ENCODE peak calls at places on chromosome 10, in five cellular contexts. L, N, Y, D and Q are unnamed samples.

GRCh38 chr10:76082956-76083355 is 651.5 kb downstream of the LRMDA start:
- DNase-seq in Y (peak), D (no peak), N (peak), L (no peak), Q (no peak)

GRCh38 chr10:13087986-13088618 is 11.9 kb upstream of the OPTN start:
- DNase-seq in Y (peak), L (no peak), N (no peak), D (no peak), Q (peak)

GRCh38 chr10:48470893-48471805 is 133.7 kb downstream of the ARHGAP22 start:
- DNase-seq in L (no peak), N (no peak), D (no peak), Y (peak), Q (peak)

GRCh38 chr10:82674036-82674435 is 799.0 kb downstream of the NRG3 start:
- DNase-seq in L (no peak), N (no peak), D (no peak), Y (no peak), Q (peak)

GRCh38 chr10:116742367-116743265 is at the start of gene HSPA12A:
- DNase-seq in N (peak), L (peak), D (no peak), Y (peak), Q (peak)

GRCh38 chr10:35768731-35769130 is 126.6 kb upstream of the FZD8 start:
- DNase-seq in L (no peak), D (no peak), Y (no peak), N (no peak), Q (no peak)

GRCh38 chr10:132879408-132880147 is 62.8 kb downstream of the CFAP46 start:
- DNase-seq in N (no peak), L (no peak), Y (no peak), D (no peak), Q (no peak)

GRCh38 chr10:35641430-35642015 is 573 bp downstream of the FZD8 start:
- DNase-seq in N (peak), L (no peak), D (no peak), Y (peak), Q (no peak)

GRCh38 chr10:84179059-84179710 is 5.6 kb downstream of the GPR15LG start:
- DNase-seq in L (no peak), D (no peak), N (no peak), Y (peak), Q (peak)

GRCh38 chr10:113718974-113719822 is 32.3 kb upstream of the PLEKHS1 start:
- DNase-seq in L (no peak), Y (no peak), D (peak), N (no peak), Q (no peak)

GRCh38 chr10:24908793-24909423 is 43.5 kb downstream of the PRTFDC1 start:
- DNase-seq in L (no peak), Y (peak), D (no peak), N (no peak), Q (peak)

GRCh38 chr10:79137826-79138225 is 69.1 kb downstream of the ZMIZ1 start:
- DNase-seq in N (no peak), L (peak), D (peak), Y (peak), Q (no peak)

GRCh38 chr10:49837096-49837495 is 75.0 kb upstream of the OGDHL start:
- DNase-seq in Y (peak), L (no peak), N (no peak), D (no peak), Q (no peak)

GRCh38 chr10:28137907-28138880 is 139.3 kb upstream of the ODAD2 start:
- DNase-seq in L (no peak), Y (no peak), D (no peak), N (no peak), Q (peak)

GRCh38 chr10:91680521-91680920 is 47.6 kb upstream of the PPP1R3C start:
- DNase-seq in L (no peak), Y (no peak), D (no peak), N (no peak), Q (no peak)

GRCh38 chr10:18261063-18261462 is 120.8 kb downstream of the CACNB2 start:
- DNase-seq in D (no peak), Y (no peak), N (peak), L (no peak), Q (no peak)

GRCh38 chr10:11913184-11913641 is 90.1 kb downstream of the PROSER2 start:
- DNase-seq in D (no peak), Y (no peak), N (peak), L (no peak), Q (no peak)

GRCh38 chr10:17375936-17376584 is 78.3 kb downstream of the ST8SIA6 start:
- DNase-seq in D (no peak), L (no peak), N (peak), Y (no peak), Q (no peak)

GRCh38 chr10:110209926-110210662 is 2.7 kb downstream of the MXI1 start:
- DNase-seq in N (peak), Y (peak), D (peak), L (peak), Q (no peak)

GRCh38 chr10:130456616-130457015 is 320.4 kb downstream of the GLRX3 start:
- DNase-seq in D (no peak), L (no peak), Y (no peak), N (no peak), Q (no peak)

GRCh38 chr10:33143160-33143728 is 185.2 kb upstream of the ITGB1 start:
- DNase-seq in L (peak), N (no peak), D (no peak), Y (peak), Q (peak)